ENCODE peak calls at places on chromosomes 4 and X, in ten cellular contexts. M, Z, E, N, C, Y, O, P, U and F are unnamed samples.
A peak's percentile ranks its signal among the peaks of the same experiment; 100 is the strongest.

GRCh38 chr4:31793907-31794306 is 1073.7 kb downstream of the PCDH7 start:
- DNase-seq in Z (no peak), E (peak; percentile 20), N (no peak), O (no peak), Y (no peak), P (no peak), C (no peak), M (no peak), U (no peak), F (no peak)

GRCh38 chrX:125205918-125206665 is 113.6 kb upstream of the TEX13C start:
- DNase-seq in Z (no peak), U (no peak), M (no peak), C (no peak), N (no peak), Y (no peak), P (no peak), O (no peak), E (no peak), F (peak; percentile 14)

GRCh38 chrX:110180176-110180927 is 137.5 kb downstream of the AMMECR1 start:
- DNase-seq in P (no peak), Y (peak; percentile 16), E (peak; percentile 76), C (no peak), N (peak; percentile 38), Z (peak; percentile 81), M (no peak), U (no peak), O (no peak), F (no peak)

GRCh38 chr4:102574317-102574716 is 73.2 kb downstream of the NFKB1 start:
- DNase-seq in P (no peak), Y (no peak), M (no peak), E (peak; percentile 93), U (peak; percentile 78), N (no peak), O (no peak), Z (peak; percentile 25), C (no peak), F (no peak)

GRCh38 chr4:75142377-75142776 is 209.5 kb downstream of the PARM1 start:
- DNase-seq in U (no peak), C (no peak), Y (no peak), M (no peak), E (no peak), P (no peak), N (no peak), O (no peak), Z (no peak), F (no peak)

GRCh38 chr4:93605163-93605562 is 223.4 kb upstream of the ATOH1 start:
- DNase-seq in O (no peak), E (no peak), N (no peak), P (no peak), Y (no peak), U (no peak), Z (no peak), M (no peak), C (no peak), F (no peak)

GRCh38 chr4:174275101-174275500 is 8.4 kb downstream of the FBXO8 start:
- DNase-seq in N (no peak), P (no peak), E (no peak), Z (no peak), M (no peak), U (no peak), C (no peak), O (no peak), Y (no peak), F (no peak)

GRCh38 chrX:117538441-117539418 is 577.9 kb downstream of the KLHL13 start:
- DNase-seq in P (no peak), M (no peak), C (no peak), O (no peak), E (no peak), N (no peak), Y (no peak), Z (no peak), U (no peak), F (no peak)

GRCh38 chr4:37715889-37716402 is 29.8 kb upstream of the RELL1 start:
- DNase-seq in N (peak; percentile 4), C (no peak), O (no peak), E (peak; percentile 62), U (peak; percentile 33), P (no peak), M (no peak), Z (peak; percentile 32), Y (no peak), F (no peak)

GRCh38 chrX:134520860-134521390 is 61.0 kb downstream of the HPRT1 start:
- DNase-seq in N (peak; percentile 48), C (no peak), P (peak; percentile 61), M (no peak), U (peak; percentile 75), Y (peak; percentile 51), Z (peak; percentile 77), O (no peak), E (peak; percentile 81), F (no peak)
- TF ChIP-seq CTCF in N (peak; percentile 78), C (peak; percentile 39), P (peak; percentile 47), M (peak; percentile 31), U (peak; percentile 64), Y (peak; percentile 60), Z (peak; percentile 76), O (no peak), E (peak; percentile 81), F (peak; percentile 56)

GRCh38 chr4:143202824-143203223 is 18.1 kb downstream of the USP38 start:
- DNase-seq in O (no peak), U (no peak), C (no peak), P (no peak), E (peak; percentile 41), Z (peak; percentile 55), M (no peak), Y (no peak), N (no peak), F (no peak)

GRCh38 chr4:143203577-143203976 is 18.9 kb downstream of the USP38 start:
- DNase-seq in O (no peak), P (no peak), E (no peak), C (no peak), N (no peak), U (no peak), M (no peak), Z (no peak), Y (no peak), F (no peak)

DNA sequence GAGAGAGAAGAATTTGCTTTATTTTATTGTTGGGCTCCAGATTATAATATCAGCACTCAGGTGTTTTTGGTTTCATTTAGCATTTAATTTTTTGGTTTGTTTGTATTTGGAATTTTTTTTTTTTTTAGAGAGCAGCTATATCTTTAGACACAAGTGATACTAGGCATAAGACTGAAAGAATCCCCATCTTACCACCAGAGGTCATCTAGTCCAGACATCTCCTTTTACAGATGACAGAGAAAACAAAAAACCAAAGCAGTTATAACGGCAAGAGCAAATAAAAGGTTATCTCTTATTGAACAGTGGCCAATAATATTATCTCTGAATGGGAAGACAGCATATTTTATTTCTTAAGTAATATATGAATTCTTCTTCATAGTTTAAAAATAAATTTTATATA is 22.8 kb downstream of the USP38 start:
- DNase-seq in M (no peak), Z (peak; percentile 64), C (no peak), P (peak; percentile 28), E (peak; percentile 65), O (no peak), U (no peak), Y (no peak), N (no peak), F (no peak)
- TF ChIP-seq CTCF in M (peak; percentile 18), Z (peak; percentile 52), C (peak; percentile 23), P (peak; percentile 45), E (no peak), O (no peak), U (no peak), Y (peak; percentile 7), N (peak; percentile 26), F (peak; percentile 26)

GRCh38 chr4:137125011-137125410 is 407.3 kb downstream of the PCDH18 start:
- DNase-seq in O (no peak), Z (peak; percentile 23), U (peak; percentile 8), Y (peak; percentile 22), N (peak; percentile 11), P (no peak), M (no peak), C (no peak), E (peak; percentile 10), F (no peak)

GRCh38 chr4:137129471-137130244 is 402.6 kb downstream of the PCDH18 start:
- DNase-seq in Y (no peak), U (no peak), O (no peak), M (no peak), N (no peak), P (no peak), E (peak; percentile 23), Z (peak; percentile 34), C (no peak), F (no peak)

GRCh38 chr4:137122876-137123275 is 409.4 kb downstream of the PCDH18 start:
- DNase-seq in U (no peak), Z (no peak), O (no peak), C (no peak), N (no peak), Y (no peak), M (no peak), E (no peak), P (no peak), F (no peak)

GRCh38 chr4:137124278-137124932 is 407.9 kb downstream of the PCDH18 start:
- DNase-seq in Y (peak; percentile 53), U (peak; percentile 53), N (peak; percentile 1), C (no peak), P (peak; percentile 27), O (no peak), M (no peak), Z (peak; percentile 85), E (peak; percentile 86), F (no peak)
- TF ChIP-seq CTCF in Y (peak; percentile 40), U (peak; percentile 43), N (peak; percentile 62), C (peak; percentile 33), P (peak; percentile 46), O (no peak), M (peak; percentile 20), Z (peak; percentile 66), E (peak; percentile 74), F (peak; percentile 70)

GRCh38 chr4:156291317-156291716 is 337.7 kb upstream of the CTSO start:
- DNase-seq in N (no peak), Z (peak; percentile 81), C (no peak), Y (no peak), M (no peak), E (peak; percentile 52), P (peak; percentile 1), O (no peak), U (no peak), F (no peak)

GRCh38 chr4:156298230-156298629 is 344.6 kb upstream of the CTSO start:
- DNase-seq in N (no peak), P (no peak), U (no peak), O (no peak), Y (no peak), C (no peak), M (no peak), E (peak; percentile 92), Z (peak; percentile 93), F (no peak)

GRCh38 chr4:156295676-156296075 is 342.0 kb upstream of the CTSO start:
- DNase-seq in M (no peak), O (no peak), N (no peak), E (peak; percentile 41), C (no peak), Z (peak; percentile 7), U (no peak), P (no peak), Y (no peak), F (no peak)

GRCh38 chr4:156293657-156294297 is 340.1 kb upstream of the CTSO start:
- DNase-seq in C (no peak), E (peak; percentile 96), M (no peak), Z (peak; percentile 89), P (no peak), Y (no peak), U (no peak), O (no peak), N (no peak), F (no peak)

DNA sequence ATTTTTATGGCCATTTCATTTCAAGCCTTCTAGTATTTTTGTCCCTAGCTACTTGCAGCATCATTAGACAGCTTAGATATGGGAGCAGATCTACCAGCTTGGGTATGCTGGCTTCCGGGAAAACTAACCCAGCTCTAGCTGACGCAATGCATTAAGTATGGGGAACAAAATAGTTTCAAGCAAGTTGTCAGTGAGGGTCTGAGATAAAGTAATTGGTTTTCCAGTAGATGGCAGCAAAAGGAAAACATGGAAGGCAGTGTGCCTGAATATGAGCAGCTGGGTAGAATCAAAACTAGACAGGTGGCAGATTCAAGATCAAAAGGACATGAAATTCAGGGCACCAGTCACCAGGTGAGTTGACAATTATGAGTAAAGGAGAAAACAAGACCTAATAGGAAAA is 340.9 kb upstream of the CTSO start:
- DNase-seq in M (no peak), O (no peak), Y (peak; percentile 76), N (peak; percentile 44), Z (peak; percentile 87), P (peak; percentile 8), E (peak; percentile 96), U (peak; percentile 47), C (no peak), F (no peak)
- TF ChIP-seq CTCF in M (no peak), O (no peak), Y (peak; percentile 51), N (no peak), Z (peak; percentile 33), P (peak; percentile 40), E (peak; percentile 69), U (peak; percentile 5), C (peak; percentile 11), F (peak; percentile 29)